ENCODE peak calls at places on chromosomes 3 and 15, in nine cellular contexts. One of them, this sample, is unnamed.

GRCh38 chr3:39443530-39443929 is 23.9 kb upstream of the MOBP start:
- DNase-seq in body of pancreas: no peak
- DNase-seq in heart left ventricle: no peak
- DNase-seq in RWPE1: no peak
- DNase-seq in cardiac muscle cell: no peak
- DNase-seq in uterus: no peak
- DNase-seq in tibial nerve: no peak
- DNase-seq in sigmoid colon: no peak
- DNase-seq in fibroblast of lung: no peak
- DNase-seq in this sample: no peak

GRCh38 chr3:71018794-71019193 is 564.7 kb downstream of the FOXP1 start:
- DNase-seq in body of pancreas: no peak
- DNase-seq in heart left ventricle: no peak
- DNase-seq in RWPE1: no peak
- DNase-seq in cardiac muscle cell: no peak
- DNase-seq in uterus: no peak
- DNase-seq in tibial nerve: no peak
- DNase-seq in sigmoid colon: no peak
- DNase-seq in fibroblast of lung: no peak
- DNase-seq in this sample: no peak

GRCh38 chr15:63056843-63057242 is 14.3 kb downstream of the TPM1 start:
- DNase-seq in body of pancreas: peak
- DNase-seq in heart left ventricle: peak
- DNase-seq in RWPE1: no peak
- DNase-seq in cardiac muscle cell: peak
- DNase-seq in uterus: peak
- DNase-seq in tibial nerve: no peak
- DNase-seq in sigmoid colon: peak
- DNase-seq in fibroblast of lung: peak
- DNase-seq in this sample: no peak

GRCh38 chr3:126152458-126152857 is 27.9 kb downstream of the ALDH1L1 start:
- DNase-seq in body of pancreas: peak
- DNase-seq in heart left ventricle: no peak
- DNase-seq in RWPE1: no peak
- DNase-seq in cardiac muscle cell: no peak
- DNase-seq in uterus: no peak
- DNase-seq in tibial nerve: no peak
- DNase-seq in sigmoid colon: peak
- DNase-seq in fibroblast of lung: no peak
- DNase-seq in this sample: no peak

GRCh38 chr3:156641261-156641975 is 33.0 kb upstream of the TIPARP start:
- DNase-seq in body of pancreas: no peak
- DNase-seq in heart left ventricle: no peak
- DNase-seq in RWPE1: no peak
- DNase-seq in cardiac muscle cell: no peak
- DNase-seq in uterus: no peak
- DNase-seq in tibial nerve: no peak
- DNase-seq in sigmoid colon: no peak
- DNase-seq in fibroblast of lung: no peak
- DNase-seq in this sample: no peak

GRCh38 chr3:117589454-117589853 is 879.9 kb downstream of the TUSC7 start:
- DNase-seq in body of pancreas: no peak
- DNase-seq in heart left ventricle: no peak
- DNase-seq in RWPE1: no peak
- DNase-seq in cardiac muscle cell: no peak
- DNase-seq in uterus: no peak
- DNase-seq in tibial nerve: no peak
- DNase-seq in sigmoid colon: no peak
- DNase-seq in fibroblast of lung: peak
- DNase-seq in this sample: no peak

GRCh38 chr3:71504250-71505036 is 79.1 kb downstream of the FOXP1 start:
- DNase-seq in body of pancreas: no peak
- DNase-seq in heart left ventricle: no peak
- DNase-seq in RWPE1: peak
- DNase-seq in cardiac muscle cell: peak
- DNase-seq in uterus: no peak
- DNase-seq in tibial nerve: no peak
- DNase-seq in sigmoid colon: no peak
- DNase-seq in fibroblast of lung: peak
- DNase-seq in this sample: no peak

GRCh38 chr3:31922962-31923361 is 58.1 kb downstream of the OSBPL10 start:
- DNase-seq in body of pancreas: no peak
- DNase-seq in heart left ventricle: no peak
- DNase-seq in RWPE1: no peak
- DNase-seq in cardiac muscle cell: no peak
- DNase-seq in uterus: no peak
- DNase-seq in tibial nerve: no peak
- DNase-seq in sigmoid colon: no peak
- DNase-seq in fibroblast of lung: no peak
- DNase-seq in this sample: no peak

DNA sequence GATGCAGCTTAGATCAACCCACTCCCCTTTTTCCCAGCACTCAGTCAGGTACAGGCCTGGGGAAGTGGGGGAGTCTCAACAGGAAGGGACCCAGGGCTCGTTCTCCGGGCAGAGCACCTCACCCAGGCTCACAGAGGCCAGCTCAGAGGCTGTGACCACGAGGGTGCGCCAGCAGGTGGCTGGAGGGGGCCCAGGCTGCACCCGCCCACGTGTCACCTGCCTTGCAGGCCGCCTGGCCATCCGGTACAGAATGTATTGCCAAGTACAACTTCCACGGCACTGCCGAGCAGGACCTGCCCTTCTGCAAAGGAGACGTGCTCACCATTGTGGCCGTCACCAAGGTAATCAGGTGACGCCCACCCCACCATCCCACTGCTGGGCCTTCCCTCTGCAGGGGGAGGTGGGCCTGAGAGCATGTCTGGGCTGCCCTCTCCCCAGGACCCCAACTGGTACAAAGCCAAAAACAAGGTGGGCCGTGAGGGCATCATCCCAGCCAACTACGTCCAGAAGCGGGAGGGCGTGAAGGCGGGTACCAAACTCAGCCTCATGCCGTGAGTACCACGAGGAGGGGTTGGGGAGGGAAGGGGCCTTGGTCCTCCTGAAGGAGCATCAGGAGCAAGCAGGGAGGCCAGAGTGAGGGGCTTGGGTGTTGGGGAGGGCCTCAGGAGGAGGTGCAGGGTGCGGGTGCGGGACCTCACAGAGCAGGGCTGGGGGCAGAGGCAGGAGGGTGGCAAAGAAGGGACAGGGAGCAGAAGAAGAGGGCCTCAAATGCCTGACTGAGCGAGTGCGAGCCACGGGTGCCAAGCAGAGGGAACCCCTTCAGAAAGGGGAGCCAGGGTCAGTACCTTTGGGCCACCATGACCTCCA is 14.0 kb upstream of the LMAN1L start:
- DNase-seq in body of pancreas: peak
- DNase-seq in heart left ventricle: no peak
- DNase-seq in RWPE1: no peak
- DNase-seq in cardiac muscle cell: no peak
- DNase-seq in uterus: no peak
- DNase-seq in tibial nerve: no peak
- DNase-seq in sigmoid colon: peak
- DNase-seq in fibroblast of lung: no peak
- DNase-seq in this sample: no peak
- TF ChIP-seq CTCF in body of pancreas: no peak
- TF ChIP-seq CTCF in heart left ventricle: no peak
- TF ChIP-seq CTCF in RWPE1: no peak
- TF ChIP-seq CTCF in cardiac muscle cell: no peak
- TF ChIP-seq CTCF in uterus: no peak
- TF ChIP-seq CTCF in tibial nerve: no peak
- TF ChIP-seq CTCF in sigmoid colon: no peak
- TF ChIP-seq CTCF in fibroblast of lung: no peak
- TF ChIP-seq CTCF in this sample: no peak

GRCh38 chr3:10380906-10381795 is 60.2 kb upstream of the SEC13 start:
- DNase-seq in body of pancreas: no peak
- DNase-seq in heart left ventricle: no peak
- DNase-seq in RWPE1: no peak
- DNase-seq in cardiac muscle cell: no peak
- DNase-seq in uterus: no peak
- DNase-seq in tibial nerve: no peak
- DNase-seq in sigmoid colon: no peak
- DNase-seq in fibroblast of lung: peak
- DNase-seq in this sample: no peak
- H3K27ac ChIP-seq in body of pancreas: no peak
- H3K27ac ChIP-seq in heart left ventricle: no peak
- H3K27ac ChIP-seq in RWPE1: no peak
- H3K27ac ChIP-seq in cardiac muscle cell: no peak
- H3K27ac ChIP-seq in uterus: no peak
- H3K27ac ChIP-seq in tibial nerve: no peak
- H3K27ac ChIP-seq in sigmoid colon: no peak
- H3K27ac ChIP-seq in fibroblast of lung: no peak
- H3K27ac ChIP-seq in this sample: no peak

GRCh38 chr3:162847511-162847910 is 1350.9 kb downstream of the OTOL1 start:
- DNase-seq in body of pancreas: no peak
- DNase-seq in heart left ventricle: no peak
- DNase-seq in RWPE1: no peak
- DNase-seq in cardiac muscle cell: no peak
- DNase-seq in uterus: no peak
- DNase-seq in tibial nerve: no peak
- DNase-seq in sigmoid colon: no peak
- DNase-seq in fibroblast of lung: no peak
- DNase-seq in this sample: no peak
- TF ChIP-seq CTCF in body of pancreas: no peak
- TF ChIP-seq CTCF in heart left ventricle: no peak
- TF ChIP-seq CTCF in RWPE1: no peak
- TF ChIP-seq CTCF in cardiac muscle cell: no peak
- TF ChIP-seq CTCF in uterus: no peak
- TF ChIP-seq CTCF in tibial nerve: no peak
- TF ChIP-seq CTCF in sigmoid colon: no peak
- TF ChIP-seq CTCF in fibroblast of lung: no peak
- TF ChIP-seq CTCF in this sample: no peak

GRCh38 chr3:30628188-30628930 is 22.0 kb downstream of the TGFBR2 start:
- DNase-seq in body of pancreas: no peak
- DNase-seq in heart left ventricle: no peak
- DNase-seq in RWPE1: no peak
- DNase-seq in cardiac muscle cell: no peak
- DNase-seq in uterus: no peak
- DNase-seq in tibial nerve: no peak
- DNase-seq in sigmoid colon: no peak
- DNase-seq in fibroblast of lung: no peak
- DNase-seq in this sample: no peak
- H3K27ac ChIP-seq in body of pancreas: peak
- H3K27ac ChIP-seq in heart left ventricle: peak
- H3K27ac ChIP-seq in RWPE1: no peak
- H3K27ac ChIP-seq in cardiac muscle cell: peak
- H3K27ac ChIP-seq in uterus: peak
- H3K27ac ChIP-seq in tibial nerve: peak
- H3K27ac ChIP-seq in sigmoid colon: peak
- H3K27ac ChIP-seq in fibroblast of lung: no peak
- H3K27ac ChIP-seq in this sample: peak

DNA sequence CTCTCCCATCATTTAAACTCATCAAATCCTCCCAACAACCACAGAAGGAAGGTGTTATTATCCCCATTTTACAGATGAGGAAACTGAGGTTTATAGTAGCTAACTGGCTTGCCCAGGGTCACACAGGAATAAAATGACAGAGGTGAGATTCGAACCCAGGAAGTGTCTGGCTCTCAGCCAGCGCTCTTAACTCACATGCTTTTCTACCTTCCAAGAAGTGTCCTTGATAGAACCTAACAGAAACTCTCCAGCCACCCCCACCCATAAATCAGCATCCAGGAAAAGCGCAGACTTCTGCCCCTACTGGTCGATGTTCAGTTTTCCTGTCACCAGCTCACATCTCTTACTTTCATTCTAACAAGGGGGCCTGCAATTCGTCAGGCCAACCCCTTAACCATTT is 51.7 kb downstream of the SPATA12 start:
- DNase-seq in body of pancreas: no peak
- DNase-seq in heart left ventricle: no peak
- DNase-seq in RWPE1: no peak
- DNase-seq in cardiac muscle cell: peak
- DNase-seq in uterus: no peak
- DNase-seq in tibial nerve: no peak
- DNase-seq in sigmoid colon: no peak
- DNase-seq in fibroblast of lung: no peak
- DNase-seq in this sample: no peak
- TF ChIP-seq CTCF in body of pancreas: no peak
- TF ChIP-seq CTCF in heart left ventricle: no peak
- TF ChIP-seq CTCF in RWPE1: no peak
- TF ChIP-seq CTCF in cardiac muscle cell: peak
- TF ChIP-seq CTCF in uterus: no peak
- TF ChIP-seq CTCF in tibial nerve: no peak
- TF ChIP-seq CTCF in sigmoid colon: no peak
- TF ChIP-seq CTCF in fibroblast of lung: peak
- TF ChIP-seq CTCF in this sample: no peak

GRCh38 chr3:111769965-111770364 is 89.1 kb upstream of the PHLDB2 start:
- DNase-seq in body of pancreas: no peak
- DNase-seq in heart left ventricle: no peak
- DNase-seq in RWPE1: no peak
- DNase-seq in cardiac muscle cell: no peak
- DNase-seq in uterus: no peak
- DNase-seq in tibial nerve: no peak
- DNase-seq in sigmoid colon: no peak
- DNase-seq in fibroblast of lung: no peak
- DNase-seq in this sample: no peak

GRCh38 chr3:111765136-111765535 is 93.9 kb upstream of the PHLDB2 start:
- DNase-seq in body of pancreas: no peak
- DNase-seq in heart left ventricle: no peak
- DNase-seq in RWPE1: no peak
- DNase-seq in cardiac muscle cell: no peak
- DNase-seq in uterus: no peak
- DNase-seq in tibial nerve: no peak
- DNase-seq in sigmoid colon: no peak
- DNase-seq in fibroblast of lung: no peak
- DNase-seq in this sample: no peak

GRCh38 chr3:111768571-111769100 is 90.4 kb upstream of the PHLDB2 start:
- DNase-seq in body of pancreas: no peak
- DNase-seq in heart left ventricle: no peak
- DNase-seq in RWPE1: peak
- DNase-seq in cardiac muscle cell: peak
- DNase-seq in uterus: no peak
- DNase-seq in tibial nerve: no peak
- DNase-seq in sigmoid colon: no peak
- DNase-seq in fibroblast of lung: peak
- DNase-seq in this sample: no peak

GRCh38 chr3:111768076-111768475 is 91.0 kb upstream of the PHLDB2 start:
- DNase-seq in body of pancreas: no peak
- DNase-seq in heart left ventricle: no peak
- DNase-seq in RWPE1: no peak
- DNase-seq in cardiac muscle cell: no peak
- DNase-seq in uterus: no peak
- DNase-seq in tibial nerve: no peak
- DNase-seq in sigmoid colon: no peak
- DNase-seq in fibroblast of lung: no peak
- DNase-seq in this sample: no peak

GRCh38 chr3:111769110-111769509 is 90.0 kb upstream of the PHLDB2 start:
- DNase-seq in body of pancreas: no peak
- DNase-seq in heart left ventricle: no peak
- DNase-seq in RWPE1: no peak
- DNase-seq in cardiac muscle cell: no peak
- DNase-seq in uterus: no peak
- DNase-seq in tibial nerve: no peak
- DNase-seq in sigmoid colon: no peak
- DNase-seq in fibroblast of lung: no peak
- DNase-seq in this sample: no peak
- H3K27ac ChIP-seq in body of pancreas: peak
- H3K27ac ChIP-seq in heart left ventricle: peak
- H3K27ac ChIP-seq in RWPE1: peak
- H3K27ac ChIP-seq in cardiac muscle cell: no peak
- H3K27ac ChIP-seq in uterus: peak
- H3K27ac ChIP-seq in tibial nerve: peak
- H3K27ac ChIP-seq in sigmoid colon: peak
- H3K27ac ChIP-seq in fibroblast of lung: no peak
- H3K27ac ChIP-seq in this sample: no peak

GRCh38 chr3:76756578-76756977 is 283.3 kb upstream of the ROBO2 start:
- DNase-seq in body of pancreas: no peak
- DNase-seq in heart left ventricle: no peak
- DNase-seq in RWPE1: no peak
- DNase-seq in cardiac muscle cell: no peak
- DNase-seq in uterus: no peak
- DNase-seq in tibial nerve: no peak
- DNase-seq in sigmoid colon: no peak
- DNase-seq in fibroblast of lung: no peak
- DNase-seq in this sample: no peak

GRCh38 chr3:76753599-76753998 is 286.3 kb upstream of the ROBO2 start:
- DNase-seq in body of pancreas: no peak
- DNase-seq in heart left ventricle: no peak
- DNase-seq in RWPE1: no peak
- DNase-seq in cardiac muscle cell: no peak
- DNase-seq in uterus: no peak
- DNase-seq in tibial nerve: no peak
- DNase-seq in sigmoid colon: no peak
- DNase-seq in fibroblast of lung: no peak
- DNase-seq in this sample: no peak
- TF ChIP-seq CTCF in body of pancreas: peak
- TF ChIP-seq CTCF in heart left ventricle: no peak
- TF ChIP-seq CTCF in RWPE1: no peak
- TF ChIP-seq CTCF in cardiac muscle cell: no peak
- TF ChIP-seq CTCF in uterus: no peak
- TF ChIP-seq CTCF in tibial nerve: no peak
- TF ChIP-seq CTCF in sigmoid colon: no peak
- TF ChIP-seq CTCF in fibroblast of lung: peak
- TF ChIP-seq CTCF in this sample: no peak